ENCODE peak calls at places on chromosomes 7 and 10, in eight cellular contexts. W is GM12878; F is adrenal gland; T is WERI-Rb-1; K is left ventricle myocardium inferior; M is ascending aorta; Y is CD8-positive, alpha-beta memory T cell; X is BE2C. B is an unnamed sample. For H3K27me3 and H3K9me3, the result is how much of the 10 kb centered on the place peaks cover.

GRCh38 chr10:17590969-17591645 is 26.1 kb downstream of the HACD1 start:
- DNase-seq in T (no peak), W (no peak), K (no peak), M (no peak), X (no peak), Y (no peak), F (no peak), B (no peak)

GRCh38 chr7:84447636-84448293 is 253.2 kb upstream of the SEMA3A start:
- DNase-seq in M (no peak), W (no peak), Y (no peak), T (no peak), X (no peak), K (no peak), F (no peak), B (no peak)

GRCh38 chr10:29957887-29958330 is 101.5 kb downstream of the JCAD start:
- DNase-seq in F (peak), X (peak), K (peak), Y (no peak), T (no peak), W (no peak), M (peak), B (no peak)

GRCh38 chr7:139702313-139702731 is 75.5 kb downstream of the HIPK2 start:
- DNase-seq in Y (no peak), F (peak), X (peak), W (no peak), M (no peak), T (no peak), K (no peak), B (no peak)

GRCh38 chr10:43854042-43854441 is 205.4 kb upstream of the ZNF32 start:
- DNase-seq in K (no peak), W (no peak), F (no peak), T (no peak), M (no peak), Y (no peak), X (no peak), B (no peak)

GRCh38 chr10:62732841-62733653 is 71.5 kb upstream of the ADO start:
- DNase-seq in W (peak), T (no peak), Y (peak), K (no peak), F (no peak), M (no peak), X (no peak), B (peak)

GRCh38 chr7:10939237-10939910 is 34.3 kb upstream of the PHF14 start:
- DNase-seq in T (no peak), K (no peak), M (no peak), X (no peak), W (no peak), Y (no peak), F (no peak), B (no peak)

GRCh38 chr10:79429751-79430150 is 15.7 kb downstream of the ZCCHC24 start:
- DNase-seq in T (no peak), X (no peak), Y (peak), F (no peak), K (no peak), M (no peak), W (no peak), B (no peak)

GRCh38 chr7:104926189-104926904 is 87.7 kb upstream of the KMT2E start:
- DNase-seq in M (no peak), T (no peak), F (no peak), W (no peak), K (no peak), Y (no peak), X (no peak), B (no peak)

DNA sequence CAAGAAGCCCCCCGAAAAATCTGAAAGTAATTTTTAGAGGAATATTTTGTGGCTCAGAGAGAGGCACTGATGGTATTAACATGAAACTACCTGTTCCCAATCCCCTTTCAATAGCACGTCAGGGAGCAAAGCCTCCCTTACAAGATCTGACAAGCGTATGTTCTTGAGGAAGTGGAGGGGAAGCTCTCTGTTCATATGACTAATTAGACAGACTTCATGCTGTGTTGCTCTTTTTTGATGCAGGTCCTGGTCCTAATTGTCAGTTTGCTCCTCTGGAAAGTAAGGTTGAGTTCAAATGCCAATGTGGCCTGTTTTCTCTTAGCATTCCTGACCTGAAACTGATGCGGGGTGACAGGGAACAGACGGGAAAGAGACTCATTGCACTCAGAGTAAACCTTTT is 27.0 kb upstream of the TBX20 start:
- DNase-seq in X (no peak), Y (no peak), K (no peak), T (no peak), M (no peak), F (no peak), W (no peak), B (no peak)
- H3K4me3 ChIP-seq in X (no peak), Y (no peak), K (no peak), T (no peak), M (no peak), F (no peak), W (no peak), B (no peak)

DNA sequence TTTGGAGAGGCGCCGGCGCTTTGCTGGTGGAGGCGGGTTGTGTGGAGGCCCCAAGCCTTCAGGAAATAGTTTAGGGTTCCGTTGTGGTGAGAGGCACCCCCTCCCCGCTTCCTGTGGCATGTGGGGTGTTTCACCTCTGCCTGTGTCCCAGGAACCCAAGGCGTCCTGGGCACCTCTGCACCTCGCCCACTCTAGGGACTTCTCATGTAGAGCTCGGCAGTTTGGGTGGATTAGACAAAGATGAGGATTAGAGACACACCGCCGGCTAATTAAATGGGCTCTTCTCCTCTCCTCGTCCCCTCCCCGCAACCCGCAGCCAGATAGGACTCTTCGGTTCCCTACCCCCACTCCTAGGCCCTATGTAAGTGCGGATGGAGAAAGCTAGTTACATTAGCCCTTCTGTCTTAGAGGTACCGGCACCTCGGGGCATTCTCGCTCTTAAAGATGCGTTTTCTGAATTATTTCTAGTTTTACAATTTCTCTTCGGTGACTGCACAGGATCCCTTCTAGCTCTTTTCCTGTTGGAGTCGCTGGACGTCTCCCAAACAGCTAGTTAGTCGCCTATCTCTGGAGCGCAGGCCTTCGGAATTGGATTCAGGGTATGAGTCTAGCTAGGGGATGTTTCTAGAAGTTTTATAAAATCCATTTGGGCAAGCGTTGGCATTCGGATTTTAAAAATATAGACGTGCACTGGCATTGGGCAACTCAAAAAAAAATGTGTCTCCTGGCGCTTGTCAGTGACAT is 7.8 kb downstream of the PTF1A start:
- DNase-seq in Y (no peak), F (no peak), K (no peak), T (peak), W (no peak), X (no peak), M (no peak), B (no peak)
- H3K27me3 ChIP-seq in Y (under half), F (half or more), K (half or more), T (under half), W (under half), X (half or more), M (under half), B (half or more)

GRCh38 chr7:63047546-63047945 is 951.1 kb upstream of the ZNF722 start:
- DNase-seq in K (no peak), F (no peak), M (no peak), T (no peak), X (no peak), Y (no peak), W (no peak), B (no peak)
- H3K9me3 ChIP-seq in K (under half), F (under half), M (under half), T (under half), X (under half), Y (under half), W (under half), B (under half)

GRCh38 chr7:99402854-99403253 is 5.5 kb downstream of the PDAP1 start:
- DNase-seq in M (no peak), W (no peak), X (no peak), Y (no peak), T (no peak), F (no peak), K (no peak), B (no peak)

GRCh38 chr7:99403764-99404163 is 4.6 kb downstream of the PDAP1 start:
- DNase-seq in X (no peak), F (no peak), M (no peak), Y (no peak), W (no peak), K (no peak), T (no peak), B (no peak)

GRCh38 chr7:99406557-99406956 is 1.8 kb downstream of the PDAP1 start:
- DNase-seq in M (no peak), X (no peak), K (no peak), F (no peak), T (no peak), Y (no peak), W (no peak), B (no peak)

GRCh38 chr7:99404977-99405320 is 3.4 kb downstream of the PDAP1 start:
- DNase-seq in T (no peak), K (no peak), F (no peak), Y (no peak), W (no peak), X (no peak), M (no peak), B (no peak)

DNA sequence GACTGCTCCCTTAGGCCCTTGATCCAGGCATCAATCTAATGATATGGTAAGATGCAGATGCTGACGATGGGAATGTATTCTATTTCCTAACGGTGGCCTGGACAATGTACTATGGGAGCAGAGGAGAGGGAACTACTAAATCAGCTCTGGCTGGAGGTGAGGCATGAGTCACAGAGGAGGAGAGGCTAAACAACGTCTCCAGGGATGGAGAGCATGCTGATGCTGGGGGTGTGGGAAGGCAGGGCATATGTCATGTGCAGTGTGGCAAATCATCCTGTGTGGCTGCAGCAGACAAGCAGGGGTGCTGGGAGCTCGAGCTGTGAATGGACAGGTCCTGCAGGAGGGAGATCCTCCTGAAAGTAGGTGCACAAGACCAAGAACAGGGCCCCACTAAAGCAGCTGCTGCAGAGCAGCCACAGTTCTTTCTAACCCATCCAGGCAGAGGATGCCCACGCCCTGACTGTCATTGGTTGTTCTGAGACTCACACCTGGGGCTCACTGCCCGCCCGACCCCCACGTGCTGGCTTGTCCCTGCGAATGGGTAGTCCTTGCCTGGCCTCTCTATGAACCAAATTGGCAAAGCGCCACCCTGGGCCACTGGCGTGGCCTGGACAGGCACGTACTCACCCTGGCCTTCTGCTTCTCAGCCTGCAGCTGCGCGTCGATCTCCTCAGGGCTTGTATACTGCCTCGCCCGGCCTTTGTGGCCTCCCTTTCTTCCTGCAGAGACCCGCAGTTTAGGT is 4.0 kb downstream of the PDAP1 start:
- DNase-seq in F (peak), X (no peak), W (no peak), K (no peak), M (no peak), Y (no peak), T (no peak), B (no peak)
- H3K4me3 ChIP-seq in F (no peak), X (no peak), W (no peak), K (no peak), M (no peak), Y (no peak), T (no peak), B (no peak)

DNA sequence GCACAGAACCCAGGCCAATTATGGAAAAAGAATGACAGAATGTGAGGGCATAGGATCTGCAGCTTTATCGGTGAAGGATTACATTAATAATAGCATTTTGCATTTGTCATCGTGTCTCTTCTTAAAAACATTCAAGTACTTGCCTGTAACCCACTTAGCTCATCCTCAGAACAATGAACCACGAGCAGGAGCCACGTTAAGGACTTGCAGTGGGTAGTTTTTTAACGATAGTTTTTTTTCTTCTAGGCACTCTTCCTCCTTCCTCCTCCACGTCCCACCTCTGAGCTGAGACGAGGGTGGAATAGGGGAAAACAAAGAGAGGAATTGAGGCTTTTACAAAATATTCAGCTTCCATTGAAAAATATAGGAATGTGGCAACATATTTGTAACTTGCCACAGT is 27.1 kb downstream of the CDHR3 start:
- DNase-seq in F (no peak), Y (no peak), M (no peak), X (no peak), T (no peak), W (no peak), K (no peak), B (no peak)
- H3K27me3 ChIP-seq in F (under half), Y (under half), M (under half), X (under half), T (under half), W (under half), K (under half), B (under half)

DNA sequence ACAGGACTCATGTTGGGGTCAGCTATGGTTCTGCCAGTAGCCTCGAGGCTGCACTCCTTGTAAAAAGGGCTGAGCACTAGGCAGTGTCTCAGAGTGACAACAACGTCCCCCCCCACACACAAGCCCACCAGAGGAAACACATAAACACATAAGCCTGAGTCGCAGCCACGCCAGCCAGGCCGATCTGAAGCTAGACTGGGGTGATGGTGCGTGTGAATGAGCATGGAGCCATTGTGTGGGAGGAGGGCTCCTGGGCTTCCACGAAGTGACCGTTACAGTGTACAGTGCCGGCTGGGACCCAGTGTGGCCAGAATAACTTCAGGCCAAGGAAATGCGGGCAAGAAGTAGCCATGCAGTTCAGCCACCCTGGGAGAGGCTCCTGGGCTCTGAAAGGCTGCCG is 3.7 kb upstream of the C10orf105 start:
- DNase-seq in W (no peak), K (no peak), M (no peak), X (no peak), Y (no peak), F (no peak), T (no peak), B (no peak)
- H3K9me3 ChIP-seq in W (under half), K (under half), M (under half), X (under half), Y (under half), F (under half), T (under half), B (under half)